ENCODE peak calls at places on chromosome 15, in four cellular contexts. Q, T, I and E are unnamed samples.

GRCh38 chr15:25670025-25670554 is 193.0 kb downstream of the ATP10A start:
- DNase-seq in Q (peak), T (peak), I (peak), E (no peak)

GRCh38 chr15:67125589-67126502 is 60.4 kb downstream of the SMAD3 start:
- DNase-seq in Q (peak), T (no peak), I (no peak), E (no peak)

GRCh38 chr15:64634576-64635485 is 140.6 kb downstream of the RBPMS2 start:
- DNase-seq in Q (no peak), T (peak), I (peak), E (no peak)

GRCh38 chr15:46714959-46715358 is 1002.3 kb upstream of the SEMA6D start:
- DNase-seq in Q (no peak), T (no peak), I (no peak), E (no peak)

GRCh38 chr15:101140697-101141065 is 111.2 kb downstream of the CHSY1 start:
- DNase-seq in Q (no peak), T (no peak), I (no peak), E (no peak)

GRCh38 chr15:37880009-37880834 is 54.2 kb upstream of the TMCO5A start:
- DNase-seq in Q (peak), T (no peak), I (no peak), E (no peak)

GRCh38 chr15:69150336-69150735 is 10.1 kb upstream of the GLCE start:
- DNase-seq in Q (no peak), T (no peak), I (no peak), E (no peak)

GRCh38 chr15:63794271-63794670 is 39.5 kb downstream of the HERC1 start:
- DNase-seq in Q (no peak), T (no peak), I (no peak), E (no peak)

GRCh38 chr15:69758291-69758771 is 305.7 kb downstream of the RPLP1 start:
- DNase-seq in Q (peak), T (peak), I (no peak), E (no peak)

GRCh38 chr15:91592586-91592985 is 260.9 kb upstream of the SLCO3A1 start:
- DNase-seq in Q (no peak), T (no peak), I (no peak), E (no peak)

GRCh38 chr15:26037369-26037768 is 174.2 kb upstream of the ATP10A start:
- DNase-seq in Q (peak), T (no peak), I (no peak), E (no peak)

GRCh38 chr15:44101286-44101685 is 93.8 kb downstream of the FRMD5 start:
- DNase-seq in Q (peak), T (no peak), I (no peak), E (no peak)

GRCh38 chr15:66237513-66238235 is 15.9 kb downstream of the MEGF11 start:
- DNase-seq in Q (no peak), T (no peak), I (no peak), E (no peak)

GRCh38 chr15:67855842-67856241 is 16.0 kb upstream of the RNU6-1 start:
- DNase-seq in Q (no peak), T (no peak), I (no peak), E (no peak)

DNA sequence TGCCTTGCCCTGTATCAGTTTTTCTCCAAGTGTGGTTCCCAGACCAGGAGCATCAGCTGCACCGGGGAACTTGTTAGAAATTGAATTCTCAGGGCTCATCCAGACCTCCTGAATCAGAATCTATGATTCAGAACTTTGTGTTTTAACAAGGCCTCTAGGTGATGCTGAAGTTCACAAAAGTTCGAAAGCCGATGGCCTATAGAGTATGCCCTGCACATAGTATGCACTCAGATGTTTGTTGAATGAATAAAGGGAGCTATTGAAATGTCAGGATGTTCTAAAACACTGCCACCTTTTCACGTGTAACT is 666 bp upstream of the LARP6 start:
- DNase-seq in Q (peak), T (no peak), I (no peak), E (no peak)
- TF ChIP-seq CTCF in Q (peak), T (no peak), I (no peak), E (no peak)

DNA sequence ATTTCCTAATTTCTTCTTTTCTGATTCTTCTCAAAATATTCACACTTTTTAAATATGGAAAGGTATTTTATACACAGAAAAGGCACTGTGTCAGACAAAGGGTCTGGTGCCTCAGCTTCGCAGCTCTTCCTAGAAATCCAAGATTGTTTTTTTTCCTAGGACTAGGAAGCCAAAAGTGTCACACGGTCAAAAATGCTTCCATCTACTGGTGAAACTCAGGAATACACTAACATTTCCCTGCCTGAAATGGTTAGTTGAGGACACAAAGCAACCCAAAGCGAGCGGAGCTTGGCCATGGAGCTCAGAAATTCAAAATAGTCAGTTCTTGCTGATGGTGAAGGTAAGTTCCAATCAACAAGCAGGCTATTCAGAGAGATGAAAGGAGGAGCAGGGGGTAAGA is 426.5 kb upstream of the RASGRP1 start:
- DNase-seq in Q (peak), T (peak), I (no peak), E (no peak)
- TF ChIP-seq CTCF in Q (peak), T (no peak), I (peak), E (peak)

GRCh38 chr15:83435202-83435601 is 11.9 kb upstream of the SH3GL3 start:
- DNase-seq in Q (peak), T (no peak), I (no peak), E (no peak)

GRCh38 chr15:83435782-83436181 is 11.4 kb upstream of the SH3GL3 start:
- DNase-seq in Q (peak), T (no peak), I (no peak), E (no peak)

GRCh38 chr15:83436513-83437158 is 10.5 kb upstream of the SH3GL3 start:
- DNase-seq in Q (peak), T (peak), I (no peak), E (no peak)
- TF ChIP-seq CTCF in Q (peak), T (no peak), I (peak), E (peak)

DNA sequence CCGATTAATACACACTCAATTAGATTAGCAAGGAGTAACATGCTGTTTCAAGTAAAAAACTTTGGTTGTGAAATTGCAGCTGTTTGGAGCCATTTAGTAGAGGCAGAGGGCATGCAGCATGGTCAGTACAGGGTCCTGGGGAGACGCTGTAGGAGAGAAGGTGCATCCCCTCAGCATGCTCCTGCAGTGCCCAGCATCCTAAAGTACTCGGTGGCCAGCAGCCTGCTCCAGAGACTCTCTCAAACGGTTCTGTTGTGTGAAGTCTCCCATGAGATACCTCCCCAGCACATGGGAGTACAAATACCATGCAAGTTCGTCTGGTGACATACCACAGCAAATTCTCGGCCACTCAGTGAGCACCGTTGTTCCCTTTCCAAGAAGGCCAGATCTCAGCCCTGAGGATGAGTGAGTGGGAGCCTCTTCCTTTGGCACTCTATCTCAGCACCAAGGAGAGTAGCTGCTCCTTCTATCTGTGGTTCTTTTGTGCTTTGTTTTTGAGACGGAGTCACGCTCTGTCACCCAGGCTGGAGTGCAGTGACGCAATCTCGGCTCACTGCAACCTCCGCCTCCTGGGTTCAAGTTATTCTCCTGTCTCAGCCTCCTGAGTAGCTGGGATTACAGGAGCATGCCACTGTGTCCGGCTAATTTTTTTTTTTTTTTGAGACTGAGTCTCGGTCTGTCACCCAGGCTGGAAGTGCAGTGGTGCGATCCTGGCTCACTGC is 72.7 kb downstream of the TJP1 start:
- DNase-seq in Q (no peak), T (no peak), I (no peak), E (no peak)
- TF ChIP-seq CTCF in Q (no peak), T (no peak), I (no peak), E (no peak)

DNA sequence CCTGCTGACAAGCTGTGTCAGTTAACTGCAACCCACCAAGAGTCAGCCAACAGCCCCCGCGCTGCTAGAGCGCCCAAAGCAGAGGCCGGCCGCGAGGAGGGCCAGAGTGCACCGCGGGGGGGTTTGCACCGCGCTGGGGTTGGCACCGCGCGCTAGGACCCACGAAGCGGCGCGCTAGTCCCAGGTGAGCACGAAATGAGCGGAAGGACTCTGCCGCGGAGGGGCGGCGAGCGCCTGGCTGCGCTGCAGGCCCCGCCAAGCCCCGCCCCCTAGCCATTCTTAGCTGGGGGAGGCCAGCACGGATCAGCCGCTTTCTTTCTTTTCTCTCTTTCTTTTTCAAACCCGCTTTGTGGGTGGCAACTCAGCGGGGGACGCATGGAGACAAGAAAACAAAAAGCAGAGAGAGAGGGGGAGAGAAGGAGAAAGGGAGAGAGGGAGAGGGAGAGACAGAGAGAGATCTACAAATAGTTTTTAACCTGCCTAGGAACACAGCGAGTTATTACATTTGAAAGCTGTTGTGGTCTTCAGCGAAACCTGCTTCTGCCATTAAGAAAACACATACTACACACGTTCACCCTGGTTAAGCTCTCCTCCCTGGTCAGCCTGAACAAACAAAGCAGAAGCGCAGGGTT is 6.9 kb upstream of the FOXB1 start:
- DNase-seq in Q (no peak), T (peak), I (peak), E (no peak)
- TF ChIP-seq CTCF in Q (no peak), T (no peak), I (no peak), E (no peak)

GRCh38 chr15:55827204-55827603 is 84.3 kb upstream of the PRTG start:
- DNase-seq in Q (no peak), T (no peak), I (no peak), E (no peak)
- TF ChIP-seq CTCF in Q (no peak), T (no peak), I (no peak), E (peak)

DNA sequence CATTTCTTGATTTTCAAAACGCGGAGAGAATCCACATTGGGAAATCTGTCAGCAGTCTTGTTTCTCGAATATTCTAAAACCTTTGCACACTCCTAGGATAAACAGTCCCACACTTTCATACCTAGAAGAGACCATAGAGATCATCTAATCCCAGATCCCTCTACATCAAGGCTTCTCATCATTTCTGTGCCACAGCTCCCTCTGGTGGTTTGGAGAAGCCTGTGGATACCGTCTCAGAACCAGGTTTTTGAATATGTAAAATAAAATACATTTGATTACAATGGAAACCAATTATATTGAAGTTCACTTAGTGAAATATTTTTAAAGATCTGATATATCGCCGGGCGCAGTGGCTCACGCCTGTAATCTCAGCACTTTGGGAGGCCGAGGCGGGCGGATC is 211.9 kb upstream of the GOLGA6L4 start:
- DNase-seq in Q (peak), T (peak), I (peak), E (no peak)
- TF ChIP-seq CTCF in Q (peak), T (no peak), I (peak), E (peak)

GRCh38 chr15:34621675-34622074 is 38.2 kb upstream of the GOLGA8B start:
- DNase-seq in Q (peak), T (no peak), I (no peak), E (no peak)
- TF ChIP-seq CTCF in Q (peak), T (no peak), I (no peak), E (peak)

GRCh38 chr15:98085003-98085639 is 124.6 kb downstream of the ARRDC4 start:
- DNase-seq in Q (peak), T (peak), I (no peak), E (no peak)
- TF ChIP-seq CTCF in Q (peak), T (no peak), I (peak), E (peak)

DNA sequence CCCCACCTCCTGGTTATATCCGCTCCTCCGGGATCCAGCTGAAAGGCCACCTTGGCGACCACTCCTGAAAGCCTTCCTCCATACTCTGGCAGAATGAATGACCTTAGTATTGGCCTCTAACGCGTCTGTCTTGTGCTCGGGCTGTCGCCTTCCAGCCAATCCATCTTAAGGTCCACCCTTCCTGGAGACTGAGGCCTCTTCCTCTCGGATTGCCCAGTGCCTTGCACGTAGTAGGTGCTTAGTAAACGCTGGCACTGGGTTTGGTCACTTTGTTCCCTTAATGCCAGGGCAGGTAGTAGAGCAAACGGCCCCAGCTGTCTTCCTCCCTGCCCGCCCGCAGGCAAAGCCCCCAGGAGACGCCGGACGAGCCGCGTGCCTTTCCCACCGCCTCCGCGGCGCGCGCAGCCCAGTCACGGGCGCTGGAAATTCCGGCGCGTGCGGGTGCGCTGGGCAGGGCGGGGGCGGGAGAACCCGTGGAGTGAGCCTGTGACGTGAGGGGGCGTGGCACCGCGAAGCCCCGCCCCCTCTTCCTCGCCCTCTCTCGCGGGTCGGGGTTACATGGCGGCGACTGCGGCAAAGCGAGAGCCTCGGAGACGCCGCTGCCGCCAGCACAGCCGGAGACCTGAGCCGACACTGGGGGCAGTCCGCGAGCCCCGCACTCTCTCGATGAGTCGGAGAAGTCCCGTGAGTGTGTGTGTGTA is at the start of gene MAPK6:
- DNase-seq in Q (peak), T (peak), I (peak), E (peak)
- TF ChIP-seq CTCF in Q (no peak), T (no peak), I (no peak), E (no peak)